ENCODE peak calls at places on chromosomes 16 and 17, in five cellular contexts. Y is NT2/D1, O is GM23248, C is iPS DF 6.9, U is AG09309. W is an unnamed sample.
A peak's percentile ranks its signal among the peaks of the same experiment; 100 is the strongest.

GRCh38 chr16:84177740-84178070 is 9.2 kb downstream of the TAF1C start:
- DNase-seq in O (peak; percentile 78), U (peak; percentile 7), C (no peak), Y (no peak), W (peak; percentile 32)

GRCh38 chr17:55402374-55402773 is 19.3 kb downstream of the MMD start:
- DNase-seq in Y (no peak), C (no peak), O (peak; percentile 7), U (no peak), W (no peak)

GRCh38 chr17:63488851-63489250 is 12.0 kb downstream of the ACE start:
- DNase-seq in O (no peak), C (no peak), U (no peak), Y (no peak), W (no peak)

GRCh38 chr16:89013692-89014455 is 36.9 kb upstream of the CBFA2T3 start:
- DNase-seq in Y (no peak), O (no peak), U (no peak), C (no peak), W (no peak)

GRCh38 chr16:12433691-12434390 is 369.8 kb downstream of the CPPED1 start:
- DNase-seq in U (no peak), Y (no peak), O (no peak), C (no peak), W (no peak)

GRCh38 chr17:77366558-77367245 is 225.9 kb downstream of the SEC14L1 start:
- DNase-seq in C (no peak), O (peak; percentile 76), Y (no peak), U (no peak), W (no peak)

GRCh38 chr17:17171991-17172939 is 33.9 kb downstream of the PLD6 start:
- DNase-seq in O (no peak), Y (peak; percentile 5), U (no peak), C (no peak), W (no peak)

GRCh38 chr16:53507464-53508180 is 4.6 kb upstream of the AKTIP start:
- DNase-seq in U (no peak), C (no peak), Y (no peak), O (no peak), W (no peak)

GRCh38 chr17:60640503-60640902 is 37.1 kb upstream of the BCAS3 start:
- DNase-seq in O (peak; percentile 46), U (no peak), Y (no peak), C (no peak), W (no peak)

GRCh38 chr16:87581867-87582220 is 20.5 kb upstream of the JPH3 start:
- DNase-seq in O (peak; percentile 99), C (no peak), Y (no peak), U (peak; percentile 91), W (peak; percentile 90)

GRCh38 chr16:87223656-87224248 is 93.4 kb downstream of the C16orf95 start:
- DNase-seq in C (no peak), U (no peak), Y (no peak), O (no peak), W (no peak)

GRCh38 chr17:20948984-20949777 is 93.6 kb downstream of the USP22 start:
- DNase-seq in Y (no peak), O (no peak), U (no peak), C (no peak), W (no peak)

GRCh38 chr16:75208861-75209505 is 2.0 kb upstream of the CTRB2 start:
- DNase-seq in U (no peak), O (no peak), C (no peak), Y (no peak), W (no peak)

GRCh38 chr17:17511971-17512858 is 16.0 kb upstream of the RASD1 start:
- DNase-seq in Y (no peak), C (no peak), U (peak; percentile 87), O (peak; percentile 95), W (peak; percentile 75)

GRCh38 chr16:85029981-85030381 is 2.4 kb downstream of the KIAA0513 start:
- DNase-seq in U (no peak), C (no peak), O (no peak), Y (no peak), W (no peak)

GRCh38 chr17:50950002-50950877 is 84.1 kb upstream of the TOB1 start:
- DNase-seq in O (peak; percentile 98), U (peak; percentile 61), Y (peak; percentile 32), C (no peak), W (no peak)

GRCh38 chr17:21209511-21210175 is 4.3 kb downstream of the TMEM11 start:
- DNase-seq in U (no peak), Y (no peak), O (peak; percentile 57), C (no peak), W (peak; percentile 16)

GRCh38 chr17:7176870-7177209 is 2.3 kb downstream of the ASGR1 start:
- DNase-seq in O (peak; percentile 52), Y (no peak), U (no peak), C (no peak), W (no peak)

GRCh38 chr17:68288375-68288774 is 2.6 kb downstream of the SLC16A6 start:
- DNase-seq in U (no peak), Y (no peak), O (no peak), C (no peak), W (no peak)

GRCh38 chr16:66489385-66489784 is 60.5 kb downstream of the TK2 start:
- DNase-seq in O (no peak), Y (no peak), U (no peak), C (no peak), W (no peak)
- H3K4me3 ChIP-seq in O (no peak overlapping the region), Y (no peak overlapping the region), U (no peak overlapping the region), C (no peak overlapping the region), W (no peak overlapping the region)

GRCh38 chr16:4139968-4140367 is 23.7 kb upstream of the ADCY9 start:
- DNase-seq in Y (no peak), U (no peak), O (no peak), C (no peak), W (no peak)

GRCh38 chr16:4142268-4142667 is 26.0 kb upstream of the ADCY9 start:
- DNase-seq in O (peak; percentile 37), Y (no peak), C (no peak), U (no peak), W (no peak)

GRCh38 chr16:4140652-4141051 is 24.4 kb upstream of the ADCY9 start:
- DNase-seq in C (no peak), U (no peak), Y (no peak), O (no peak), W (peak; percentile 9)

GRCh38 chr16:4138735-4139134 is 22.5 kb upstream of the ADCY9 start:
- DNase-seq in C (no peak), Y (no peak), O (no peak), U (no peak), W (no peak)

GRCh38 chr16:4141604-4142003 is 25.4 kb upstream of the ADCY9 start:
- DNase-seq in O (no peak), Y (no peak), C (no peak), U (no peak), W (no peak)
- H3K4me3 ChIP-seq in O (no peak overlapping the region), Y (no peak overlapping the region), C (no peak overlapping the region), U (no peak overlapping the region), W (no peak overlapping the region)

DNA sequence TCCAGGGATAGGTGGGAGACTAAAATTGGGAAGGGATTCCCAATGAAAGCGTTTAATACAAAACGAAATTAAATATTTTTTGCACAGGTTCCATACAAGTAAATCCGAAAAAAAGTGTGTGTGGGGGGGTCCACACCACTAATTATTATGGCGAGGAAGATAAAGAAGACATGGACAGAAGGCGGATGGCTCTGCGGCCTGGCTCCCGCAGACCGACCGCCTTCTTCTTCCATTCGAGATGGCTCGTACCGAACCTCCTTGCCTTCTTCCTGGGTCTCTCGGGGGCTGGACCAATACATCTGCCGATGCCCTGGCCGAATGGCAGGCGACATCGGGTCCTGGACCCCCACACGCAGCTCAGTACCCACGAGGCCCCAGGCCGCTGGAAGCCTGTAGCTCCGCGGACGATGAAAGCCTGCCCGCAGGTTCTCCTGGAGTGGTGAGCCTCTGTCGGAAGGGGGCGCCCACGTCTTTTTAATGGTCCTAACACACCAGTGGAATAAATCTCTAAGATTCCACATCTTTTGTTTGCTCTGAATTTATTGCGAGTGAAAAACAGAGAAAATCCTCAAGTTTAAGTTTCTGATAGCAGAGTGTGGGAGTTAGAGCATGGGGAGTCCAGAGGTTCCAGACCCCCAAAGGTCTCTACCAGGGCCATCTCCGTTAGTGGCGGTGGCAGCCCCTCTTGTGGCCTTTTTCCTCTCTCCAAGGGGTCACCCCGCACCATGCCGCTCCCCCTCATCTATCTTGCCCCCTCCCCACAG is 1.4 kb downstream of the PRAC2 start:
- DNase-seq in C (no peak), O (peak; percentile 89), U (no peak), Y (no peak), W (peak; percentile 19)
- H3K4me3 ChIP-seq in C (no peak overlapping the region), O (peak overlapping the region; percentile 29), U (no peak overlapping the region), Y (no peak overlapping the region), W (no peak overlapping the region)

DNA sequence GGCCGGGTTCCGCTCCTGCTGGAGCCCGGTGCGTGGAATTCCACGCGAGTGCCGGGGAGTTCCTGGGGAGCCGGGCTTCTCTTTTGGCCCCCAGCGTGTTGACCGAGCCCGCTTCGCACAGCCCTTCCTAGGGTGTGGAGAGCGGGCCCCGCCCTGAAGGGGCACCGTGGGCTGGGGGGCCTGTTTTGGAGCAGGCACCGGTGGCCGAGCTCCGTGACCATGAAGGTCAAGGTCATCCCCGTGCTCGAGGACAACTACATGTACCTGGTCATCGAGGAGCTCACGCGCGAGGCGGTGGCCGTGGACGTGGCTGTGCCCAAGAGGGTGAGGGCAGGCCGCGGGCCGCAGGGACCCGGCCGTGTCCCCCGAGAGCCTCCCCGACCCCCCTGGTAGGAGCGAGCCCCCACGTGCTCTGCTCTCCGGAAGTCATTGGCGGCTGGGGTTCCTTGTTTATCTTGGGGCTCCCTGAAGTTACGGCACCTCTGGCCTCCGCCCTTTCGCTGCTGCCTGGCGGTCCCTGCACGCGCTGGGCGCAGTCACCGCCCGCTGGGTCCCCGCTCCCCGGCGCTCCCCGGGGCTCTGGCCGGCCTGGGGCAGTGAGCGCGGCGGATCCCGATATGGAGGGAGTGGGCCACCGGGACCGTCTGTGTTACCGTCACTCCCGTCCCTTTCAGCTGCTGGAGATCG is 528 bp downstream of the HAGHL start:
- DNase-seq in U (no peak), O (peak; percentile 39), Y (no peak), C (no peak), W (no peak)
- H3K4me3 ChIP-seq in U (peak overlapping the region; percentile 57), O (peak overlapping the region; percentile 72), Y (peak overlapping the region; percentile 91), C (peak overlapping the region; percentile 51), W (peak overlapping the region; percentile 65)

GRCh38 chr16:3142770-3143169 is 7.9 kb downstream of the ZNF213 start:
- DNase-seq in O (no peak), Y (no peak), C (no peak), U (no peak), W (no peak)
- H3K4me3 ChIP-seq in O (no peak overlapping the region), Y (no peak overlapping the region), C (no peak overlapping the region), U (no peak overlapping the region), W (no peak overlapping the region)

GRCh38 chr16:71709231-71709781 is 15.2 kb downstream of the PHLPP2 start:
- DNase-seq in Y (no peak), U (peak; percentile 67), O (peak; percentile 83), C (no peak), W (peak; percentile 37)
- H3K4me3 ChIP-seq in Y (no peak overlapping the region), U (no peak overlapping the region), O (peak overlapping the region; percentile 41), C (no peak overlapping the region), W (no peak overlapping the region)

DNA sequence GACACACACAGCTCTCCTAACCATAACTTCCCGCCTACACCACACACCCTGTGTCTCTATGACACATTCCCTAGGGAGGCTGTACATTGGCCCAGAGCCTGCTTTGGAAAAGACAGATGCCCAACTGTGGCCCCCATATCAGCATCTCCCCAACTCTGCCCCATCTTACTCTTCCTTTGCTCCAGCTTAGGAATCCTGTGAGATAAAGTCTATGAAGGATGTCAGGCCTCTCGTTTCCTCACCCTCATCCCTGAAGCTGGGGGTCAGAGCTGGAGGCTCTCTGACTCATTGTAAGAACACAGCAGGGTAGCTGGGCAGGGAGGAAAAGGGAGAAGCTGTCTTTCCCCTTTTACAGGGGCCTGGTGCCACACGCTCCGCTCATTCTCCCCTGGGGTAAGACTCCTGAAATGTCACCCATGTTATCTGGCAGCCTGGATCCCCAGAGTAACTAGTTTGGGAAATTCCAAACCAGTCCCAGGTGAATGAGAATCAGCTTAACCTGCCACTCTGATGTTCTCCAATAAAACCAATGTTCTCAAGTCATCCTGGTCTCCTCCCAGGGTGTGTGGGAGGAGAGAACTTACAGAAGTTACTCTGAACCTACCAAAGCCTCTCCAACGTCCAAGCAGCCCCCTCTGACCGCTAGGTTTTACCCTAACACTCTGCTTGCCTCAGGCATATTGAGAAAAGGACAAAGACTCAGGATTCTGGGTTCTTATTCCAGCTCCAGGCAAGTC is 2.8 kb downstream of the RAPGEFL1 start:
- DNase-seq in C (no peak), U (no peak), Y (no peak), O (peak; percentile 83), W (no peak)
- H3K4me3 ChIP-seq in C (no peak overlapping the region), U (no peak overlapping the region), Y (no peak overlapping the region), O (no peak overlapping the region), W (no peak overlapping the region)